ENCODE peak calls at places on chromosomes 2 and 18, in four cellular contexts. One of them, this sample, is unnamed.

GRCh38 chr2:181752301-181752700 is 72.0 kb upstream of the NEUROD1 start:
- DNase-seq in heart left ventricle: no peak
- DNase-seq in Peyer's patch: no peak
- DNase-seq in esophagus squamous epithelium: no peak
- DNase-seq in this sample: no peak

GRCh38 chr2:165745916-165746315 is 48.1 kb downstream of the GALNT3 start:
- DNase-seq in heart left ventricle: no peak
- DNase-seq in Peyer's patch: no peak
- DNase-seq in esophagus squamous epithelium: no peak
- DNase-seq in this sample: no peak

GRCh38 chr18:11850821-11851155 is 425 bp upstream of the CHMP1B start:
- DNase-seq in heart left ventricle: no peak
- DNase-seq in Peyer's patch: no peak
- DNase-seq in esophagus squamous epithelium: no peak
- DNase-seq in this sample: no peak

GRCh38 chr2:72921866-72922265 is 4.5 kb downstream of the EMX1 start:
- DNase-seq in heart left ventricle: no peak
- DNase-seq in Peyer's patch: no peak
- DNase-seq in esophagus squamous epithelium: no peak
- DNase-seq in this sample: no peak

GRCh38 chr2:112880081-112880531 is 30.9 kb upstream of the IL37 start:
- DNase-seq in heart left ventricle: no peak
- DNase-seq in Peyer's patch: no peak
- DNase-seq in esophagus squamous epithelium: no peak
- DNase-seq in this sample: no peak

GRCh38 chr2:194686569-194686968 is 970.5 kb upstream of the SLC39A10 start:
- DNase-seq in heart left ventricle: no peak
- DNase-seq in Peyer's patch: no peak
- DNase-seq in esophagus squamous epithelium: no peak
- DNase-seq in this sample: no peak

GRCh38 chr2:127625146-127625943 is 20.6 kb upstream of the GPR17 start:
- DNase-seq in heart left ventricle: no peak
- DNase-seq in Peyer's patch: peak; percentile 37
- DNase-seq in esophagus squamous epithelium: no peak
- DNase-seq in this sample: no peak

GRCh38 chr2:234558642-234559041 is 61.8 kb upstream of the ARL4C start:
- DNase-seq in heart left ventricle: no peak
- DNase-seq in Peyer's patch: no peak
- DNase-seq in esophagus squamous epithelium: no peak
- DNase-seq in this sample: no peak

GRCh38 chr2:227812001-227812400 is 1.6 kb upstream of the CCL20 start:
- DNase-seq in heart left ventricle: no peak
- DNase-seq in Peyer's patch: no peak
- DNase-seq in esophagus squamous epithelium: no peak
- DNase-seq in this sample: no peak

GRCh38 chr2:41965886-41966285 is 81.9 kb upstream of the PKDCC start:
- DNase-seq in heart left ventricle: no peak
- DNase-seq in Peyer's patch: no peak
- DNase-seq in esophagus squamous epithelium: no peak
- DNase-seq in this sample: peak; percentile 74

GRCh38 chr2:227597993-227598392 is 700 bp upstream of the SCYGR2 start:
- DNase-seq in heart left ventricle: no peak
- DNase-seq in Peyer's patch: no peak
- DNase-seq in esophagus squamous epithelium: no peak
- DNase-seq in this sample: no peak

GRCh38 chr2:54954158-54954557 is 96.1 kb downstream of the RTN4 start:
- DNase-seq in heart left ventricle: no peak
- DNase-seq in Peyer's patch: no peak
- DNase-seq in esophagus squamous epithelium: no peak
- DNase-seq in this sample: no peak

GRCh38 chr18:38847326-38847725 is 1281.7 kb upstream of the CELF4 start:
- DNase-seq in heart left ventricle: no peak
- DNase-seq in Peyer's patch: no peak
- DNase-seq in esophagus squamous epithelium: no peak
- DNase-seq in this sample: no peak

GRCh38 chr2:55159037-55159651 is 72.9 kb downstream of the CLHC1 start:
- DNase-seq in heart left ventricle: peak; percentile 74
- DNase-seq in Peyer's patch: no peak
- DNase-seq in esophagus squamous epithelium: no peak
- DNase-seq in this sample: no peak

GRCh38 chr2:64461271-64462058 is 7.5 kb downstream of the LGALSL start:
- DNase-seq in heart left ventricle: no peak
- DNase-seq in Peyer's patch: no peak
- DNase-seq in esophagus squamous epithelium: no peak
- DNase-seq in this sample: no peak

GRCh38 chr2:16315911-16316310 is 349.7 kb downstream of the CYRIA start:
- DNase-seq in heart left ventricle: no peak
- DNase-seq in Peyer's patch: no peak
- DNase-seq in esophagus squamous epithelium: no peak
- DNase-seq in this sample: no peak

GRCh38 chr18:58768293-58768974 is 96.2 kb upstream of the ZNF532 start:
- DNase-seq in heart left ventricle: peak; percentile 75
- DNase-seq in Peyer's patch: peak; percentile 83
- DNase-seq in esophagus squamous epithelium: no peak
- DNase-seq in this sample: peak; percentile 78

GRCh38 chr2:8452296-8452695 is 229.6 kb upstream of the ID2 start:
- DNase-seq in heart left ventricle: no peak
- DNase-seq in Peyer's patch: no peak
- DNase-seq in esophagus squamous epithelium: no peak
- DNase-seq in this sample: peak; percentile 59

GRCh38 chr18:59461171-59461570 is 102.1 kb upstream of the LMAN1 start:
- DNase-seq in heart left ventricle: no peak
- DNase-seq in Peyer's patch: no peak
- DNase-seq in esophagus squamous epithelium: no peak
- DNase-seq in this sample: no peak

GRCh38 chr2:95010126-95010525 is 15.4 kb upstream of the MAL start:
- DNase-seq in heart left ventricle: no peak
- DNase-seq in Peyer's patch: peak; percentile 18
- DNase-seq in esophagus squamous epithelium: no peak
- DNase-seq in this sample: no peak

GRCh38 chr2:74091391-74091790 is 56.3 kb downstream of the BOLA3 start:
- DNase-seq in heart left ventricle: no peak
- DNase-seq in Peyer's patch: no peak
- DNase-seq in esophagus squamous epithelium: no peak
- DNase-seq in this sample: no peak

GRCh38 chr18:43129946-43130523 is 14.6 kb upstream of the RIT2 start:
- DNase-seq in heart left ventricle: no peak
- DNase-seq in Peyer's patch: no peak
- DNase-seq in esophagus squamous epithelium: no peak
- DNase-seq in this sample: no peak

GRCh38 chr18:59042477-59042842 is 97.2 kb upstream of the SEC11C start:
- DNase-seq in heart left ventricle: no peak
- DNase-seq in Peyer's patch: no peak
- DNase-seq in esophagus squamous epithelium: no peak
- DNase-seq in this sample: no peak

DNA sequence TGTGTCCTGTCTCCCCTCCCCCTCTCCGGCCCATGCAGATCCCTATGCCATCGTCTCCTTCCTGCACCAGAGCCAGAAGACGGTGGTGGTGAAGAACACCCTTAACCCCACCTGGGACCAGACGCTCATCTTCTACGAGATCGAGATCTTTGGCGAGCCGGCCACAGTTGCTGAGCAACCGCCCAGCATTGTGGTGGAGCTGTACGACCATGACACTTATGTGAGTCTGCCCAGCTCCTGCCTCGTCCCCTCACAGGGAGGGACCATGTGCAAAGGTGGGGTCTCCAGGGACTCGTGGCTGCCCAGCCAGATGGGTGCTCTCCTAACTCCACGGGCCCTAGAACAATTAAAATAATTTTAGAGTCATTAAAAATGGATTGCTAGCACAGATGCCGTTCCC is 145.2 kb downstream of the DYSF start:
- DNase-seq in heart left ventricle: no peak
- DNase-seq in Peyer's patch: no peak
- DNase-seq in esophagus squamous epithelium: no peak
- DNase-seq in this sample: no peak
- H3K27ac ChIP-seq in heart left ventricle: no peak overlapping the region
- H3K27ac ChIP-seq in Peyer's patch: no peak overlapping the region
- H3K27ac ChIP-seq in esophagus squamous epithelium: no peak overlapping the region
- H3K27ac ChIP-seq in this sample: no peak overlapping the region

GRCh38 chr2:236179653-236180500 is 11.7 kb upstream of the GBX2 start:
- DNase-seq in heart left ventricle: no peak
- DNase-seq in Peyer's patch: no peak
- DNase-seq in esophagus squamous epithelium: no peak
- DNase-seq in this sample: peak; percentile 40
- H3K4me3 ChIP-seq in heart left ventricle: no peak overlapping the region
- H3K4me3 ChIP-seq in Peyer's patch: no peak overlapping the region
- H3K4me3 ChIP-seq in esophagus squamous epithelium: no peak overlapping the region
- H3K4me3 ChIP-seq in this sample: peak overlapping the region; percentile 57

GRCh38 chr2:105385703-105386540 is 12.9 kb downstream of the FHL2 start:
- DNase-seq in heart left ventricle: no peak
- DNase-seq in Peyer's patch: no peak
- DNase-seq in esophagus squamous epithelium: no peak
- DNase-seq in this sample: peak; percentile 26
- H3K27ac ChIP-seq in heart left ventricle: peak overlapping the region; percentile 92
- H3K27ac ChIP-seq in Peyer's patch: no peak overlapping the region
- H3K27ac ChIP-seq in esophagus squamous epithelium: no peak overlapping the region
- H3K27ac ChIP-seq in this sample: no peak overlapping the region

DNA sequence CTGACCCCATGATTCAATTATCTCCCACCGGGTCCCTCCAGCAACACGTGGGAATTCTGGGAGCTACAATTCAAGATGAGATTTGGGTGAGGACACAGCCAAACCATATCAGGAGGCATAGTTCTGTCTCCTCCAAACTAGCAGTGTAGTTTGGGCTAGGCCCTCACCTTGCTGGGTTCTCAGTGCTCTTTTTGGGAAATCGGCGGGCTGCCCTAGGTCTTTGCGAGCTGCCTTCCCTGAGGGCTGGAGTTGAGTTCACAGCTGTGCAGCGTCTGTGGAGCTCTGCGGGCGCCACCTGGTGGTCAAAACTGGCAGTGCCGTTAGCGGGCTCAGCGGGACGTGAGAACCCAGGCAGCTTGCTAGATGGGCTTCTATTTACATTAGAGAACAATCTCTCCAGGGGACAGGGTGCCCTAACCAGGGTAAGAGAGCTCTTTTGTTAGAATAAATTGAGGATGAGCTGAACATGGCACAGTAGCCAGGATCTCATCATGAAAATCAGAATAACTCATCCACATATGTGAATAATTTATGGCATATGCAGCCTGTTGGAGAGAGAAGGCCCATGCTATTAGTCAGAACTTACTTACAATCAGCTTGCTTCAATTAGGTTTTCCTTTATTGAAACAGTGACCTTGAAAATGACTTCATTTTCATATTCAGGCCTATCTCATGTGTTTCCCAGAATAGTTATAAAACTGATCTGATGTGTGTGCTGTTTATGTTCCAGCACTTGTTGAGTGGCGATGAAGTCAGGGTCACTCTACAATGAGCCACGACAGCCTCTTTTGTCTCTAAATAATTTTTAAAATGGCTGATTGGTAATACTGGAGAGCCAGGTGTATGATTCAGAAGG is 27.4 kb upstream of the YES1 start:
- DNase-seq in heart left ventricle: peak; percentile 85
- DNase-seq in Peyer's patch: peak; percentile 91
- DNase-seq in esophagus squamous epithelium: no peak
- DNase-seq in this sample: peak; percentile 86
- H3K4me3 ChIP-seq in heart left ventricle: no peak overlapping the region
- H3K4me3 ChIP-seq in Peyer's patch: no peak overlapping the region
- H3K4me3 ChIP-seq in esophagus squamous epithelium: no peak overlapping the region
- H3K4me3 ChIP-seq in this sample: no peak overlapping the region

DNA sequence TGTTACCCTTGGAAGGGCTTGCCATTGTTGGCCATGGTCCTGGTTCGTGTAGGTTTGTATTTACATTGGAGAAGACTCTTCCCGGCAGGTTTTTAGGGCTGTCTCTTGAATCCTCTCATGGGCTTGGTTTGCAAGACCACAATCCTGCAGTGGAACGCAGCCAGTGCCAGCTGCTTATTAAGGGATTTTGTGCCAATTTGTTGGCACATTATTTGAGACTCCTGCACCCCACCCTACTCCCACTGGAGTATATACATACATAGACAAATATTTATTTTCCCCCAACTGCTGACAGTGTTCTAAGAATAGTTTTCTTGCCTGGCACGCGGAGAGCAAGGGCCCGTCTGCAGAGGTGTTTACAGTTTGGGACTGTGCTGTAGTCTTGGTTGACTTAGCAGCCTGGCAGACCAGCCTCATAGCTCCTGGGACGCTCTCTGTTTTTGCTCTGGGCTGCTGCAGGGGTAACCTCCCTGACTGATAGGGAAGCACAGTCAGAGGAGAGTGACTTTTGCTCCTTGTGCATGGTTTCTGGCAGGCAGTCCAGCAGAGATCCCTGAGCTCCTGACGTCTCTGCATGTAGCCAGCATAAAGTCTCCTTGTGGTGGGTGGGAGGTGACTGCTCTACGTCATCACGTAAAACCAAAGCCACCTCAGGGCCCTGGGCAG is 1.9 kb downstream of the LDLRAD4 start:
- DNase-seq in heart left ventricle: no peak
- DNase-seq in Peyer's patch: peak; percentile 65
- DNase-seq in esophagus squamous epithelium: no peak
- DNase-seq in this sample: no peak
- H3K27ac ChIP-seq in heart left ventricle: peak overlapping the region; percentile 95
- H3K27ac ChIP-seq in Peyer's patch: no peak overlapping the region
- H3K27ac ChIP-seq in esophagus squamous epithelium: no peak overlapping the region
- H3K27ac ChIP-seq in this sample: peak overlapping the region; percentile 89

GRCh38 chr2:220506466-220506865 is 879.0 kb downstream of the SLC4A3 start:
- DNase-seq in heart left ventricle: no peak
- DNase-seq in Peyer's patch: no peak
- DNase-seq in esophagus squamous epithelium: no peak
- DNase-seq in this sample: no peak

GRCh38 chr2:220513573-220514288 is 886.3 kb downstream of the SLC4A3 start:
- DNase-seq in heart left ventricle: no peak
- DNase-seq in Peyer's patch: no peak
- DNase-seq in esophagus squamous epithelium: no peak
- DNase-seq in this sample: no peak

GRCh38 chr2:220510668-220511067 is 883.2 kb downstream of the SLC4A3 start:
- DNase-seq in heart left ventricle: no peak
- DNase-seq in Peyer's patch: no peak
- DNase-seq in esophagus squamous epithelium: no peak
- DNase-seq in this sample: no peak

GRCh38 chr2:220512419-220512818 is 885.0 kb downstream of the SLC4A3 start:
- DNase-seq in heart left ventricle: no peak
- DNase-seq in Peyer's patch: no peak
- DNase-seq in esophagus squamous epithelium: no peak
- DNase-seq in this sample: no peak

DNA sequence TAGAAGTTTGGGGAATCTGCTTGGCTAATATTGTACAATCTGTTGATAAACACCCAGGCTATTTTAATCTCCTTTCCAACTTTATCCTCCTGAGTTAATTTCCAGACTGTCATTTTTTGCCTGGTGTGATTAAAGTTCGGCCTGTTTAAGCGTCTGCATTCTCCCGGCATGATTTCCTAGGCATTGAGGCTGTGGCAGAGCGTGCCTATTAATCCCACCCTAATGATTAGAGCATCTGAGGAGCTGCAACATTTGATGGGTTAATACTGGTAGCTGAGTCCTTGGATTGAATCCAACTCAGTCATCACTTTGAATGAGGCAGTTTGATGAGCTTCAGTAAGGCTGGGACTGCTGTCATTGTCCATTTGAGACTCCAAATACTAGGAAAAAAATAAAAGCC is 882.5 kb downstream of the SLC4A3 start:
- DNase-seq in heart left ventricle: no peak
- DNase-seq in Peyer's patch: no peak
- DNase-seq in esophagus squamous epithelium: no peak
- DNase-seq in this sample: no peak
- H3K4me3 ChIP-seq in heart left ventricle: no peak overlapping the region
- H3K4me3 ChIP-seq in Peyer's patch: no peak overlapping the region
- H3K4me3 ChIP-seq in esophagus squamous epithelium: no peak overlapping the region
- H3K4me3 ChIP-seq in this sample: no peak overlapping the region

GRCh38 chr18:55327454-55327853 is 260.5 kb downstream of the TCF4 start:
- DNase-seq in heart left ventricle: no peak
- DNase-seq in Peyer's patch: no peak
- DNase-seq in esophagus squamous epithelium: no peak
- DNase-seq in this sample: no peak
- H3K27ac ChIP-seq in heart left ventricle: peak overlapping the region; percentile 80
- H3K27ac ChIP-seq in Peyer's patch: no peak overlapping the region
- H3K27ac ChIP-seq in esophagus squamous epithelium: no peak overlapping the region
- H3K27ac ChIP-seq in this sample: no peak overlapping the region

This sample was measured in coronary artery.